ENCODE peak calls at places on chromosomes 7 and 10, in eight cellular contexts. One of them, this sample, is unnamed.

GRCh38 chr10:11170993-11171416 is 153.3 kb downstream of the CELF2 start:
- DNase-seq in mammary epithelial cell: no peak
- DNase-seq in dorsolateral prefrontal cortex: no peak
- DNase-seq in A549: no peak
- DNase-seq in skeletal muscle cell: no peak
- DNase-seq in NT2/D1: no peak
- DNase-seq in body of pancreas: no peak
- DNase-seq in lower lobe of right lung: no peak
- DNase-seq in this sample: no peak

GRCh38 chr7:55775051-55775420 is 87.5 kb downstream of the SEPTIN14 start:
- DNase-seq in mammary epithelial cell: no peak
- DNase-seq in dorsolateral prefrontal cortex: no peak
- DNase-seq in A549: no peak
- DNase-seq in skeletal muscle cell: no peak
- DNase-seq in NT2/D1: no peak
- DNase-seq in body of pancreas: no peak
- DNase-seq in lower lobe of right lung: no peak
- DNase-seq in this sample: no peak

GRCh38 chr7:37920619-37921339 is at the start of gene EPDR1:
- DNase-seq in mammary epithelial cell: peak
- DNase-seq in dorsolateral prefrontal cortex: peak
- DNase-seq in A549: peak
- DNase-seq in skeletal muscle cell: no peak
- DNase-seq in NT2/D1: peak
- DNase-seq in body of pancreas: peak
- DNase-seq in lower lobe of right lung: peak
- DNase-seq in this sample: no peak

GRCh38 chr10:95229724-95230627 is 35.9 kb downstream of the ACSM6 start:
- DNase-seq in mammary epithelial cell: peak
- DNase-seq in dorsolateral prefrontal cortex: no peak
- DNase-seq in A549: peak
- DNase-seq in skeletal muscle cell: peak
- DNase-seq in NT2/D1: no peak
- DNase-seq in body of pancreas: no peak
- DNase-seq in lower lobe of right lung: no peak
- DNase-seq in this sample: peak

GRCh38 chr7:16780586-16780985 is 24.2 kb downstream of the AGR2 start:
- DNase-seq in mammary epithelial cell: no peak
- DNase-seq in dorsolateral prefrontal cortex: no peak
- DNase-seq in A549: no peak
- DNase-seq in skeletal muscle cell: no peak
- DNase-seq in NT2/D1: no peak
- DNase-seq in body of pancreas: no peak
- DNase-seq in lower lobe of right lung: no peak
- DNase-seq in this sample: no peak

GRCh38 chr10:31204090-31204489 is 114.9 kb upstream of the ZEB1 start:
- DNase-seq in mammary epithelial cell: no peak
- DNase-seq in dorsolateral prefrontal cortex: no peak
- DNase-seq in A549: no peak
- DNase-seq in skeletal muscle cell: peak
- DNase-seq in NT2/D1: no peak
- DNase-seq in body of pancreas: no peak
- DNase-seq in lower lobe of right lung: no peak
- DNase-seq in this sample: peak

GRCh38 chr7:85033263-85033662 is 153.6 kb downstream of the SEMA3D start:
- DNase-seq in mammary epithelial cell: no peak
- DNase-seq in dorsolateral prefrontal cortex: no peak
- DNase-seq in A549: no peak
- DNase-seq in skeletal muscle cell: no peak
- DNase-seq in NT2/D1: no peak
- DNase-seq in body of pancreas: no peak
- DNase-seq in lower lobe of right lung: no peak
- DNase-seq in this sample: no peak

GRCh38 chr10:70820976-70821750 is 5.4 kb downstream of the SGPL1 start:
- DNase-seq in mammary epithelial cell: peak
- DNase-seq in dorsolateral prefrontal cortex: no peak
- DNase-seq in A549: no peak
- DNase-seq in skeletal muscle cell: no peak
- DNase-seq in NT2/D1: no peak
- DNase-seq in body of pancreas: no peak
- DNase-seq in lower lobe of right lung: no peak
- DNase-seq in this sample: no peak

GRCh38 chr10:133271521-133272300 is 5.0 kb downstream of the ADAM8 start:
- DNase-seq in mammary epithelial cell: no peak
- DNase-seq in dorsolateral prefrontal cortex: no peak
- DNase-seq in A549: no peak
- DNase-seq in skeletal muscle cell: no peak
- DNase-seq in NT2/D1: no peak
- DNase-seq in body of pancreas: no peak
- DNase-seq in lower lobe of right lung: no peak
- DNase-seq in this sample: no peak

GRCh38 chr10:43407148-43407575 is 1.8 kb downstream of the HNRNPF start:
- DNase-seq in mammary epithelial cell: peak
- DNase-seq in dorsolateral prefrontal cortex: no peak
- DNase-seq in A549: no peak
- DNase-seq in skeletal muscle cell: no peak
- DNase-seq in NT2/D1: no peak
- DNase-seq in body of pancreas: peak
- DNase-seq in lower lobe of right lung: peak
- DNase-seq in this sample: peak

GRCh38 chr7:55052081-55052480 is 33.3 kb downstream of the EGFR start:
- DNase-seq in mammary epithelial cell: peak
- DNase-seq in dorsolateral prefrontal cortex: no peak
- DNase-seq in A549: no peak
- DNase-seq in skeletal muscle cell: peak
- DNase-seq in NT2/D1: no peak
- DNase-seq in body of pancreas: no peak
- DNase-seq in lower lobe of right lung: no peak
- DNase-seq in this sample: peak

GRCh38 chr7:35004531-35005096 is 32.7 kb downstream of the DPY19L1 start:
- DNase-seq in mammary epithelial cell: no peak
- DNase-seq in dorsolateral prefrontal cortex: no peak
- DNase-seq in A549: peak
- DNase-seq in skeletal muscle cell: peak
- DNase-seq in NT2/D1: no peak
- DNase-seq in body of pancreas: no peak
- DNase-seq in lower lobe of right lung: no peak
- DNase-seq in this sample: no peak

GRCh38 chr10:110076559-110077318 is 69.0 kb downstream of the ADD3 start:
- DNase-seq in mammary epithelial cell: peak
- DNase-seq in dorsolateral prefrontal cortex: no peak
- DNase-seq in A549: no peak
- DNase-seq in skeletal muscle cell: peak
- DNase-seq in NT2/D1: no peak
- DNase-seq in body of pancreas: no peak
- DNase-seq in lower lobe of right lung: no peak
- DNase-seq in this sample: peak

GRCh38 chr10:110500515-110500905 is 2.8 kb downstream of the DUSP5 start:
- DNase-seq in mammary epithelial cell: peak
- DNase-seq in dorsolateral prefrontal cortex: no peak
- DNase-seq in A549: no peak
- DNase-seq in skeletal muscle cell: peak
- DNase-seq in NT2/D1: no peak
- DNase-seq in body of pancreas: no peak
- DNase-seq in lower lobe of right lung: no peak
- DNase-seq in this sample: peak

GRCh38 chr10:44971935-44972792 is 6.4 kb downstream of the DEPP1 start:
- DNase-seq in mammary epithelial cell: no peak
- DNase-seq in dorsolateral prefrontal cortex: no peak
- DNase-seq in A549: no peak
- DNase-seq in skeletal muscle cell: no peak
- DNase-seq in NT2/D1: no peak
- DNase-seq in body of pancreas: no peak
- DNase-seq in lower lobe of right lung: no peak
- DNase-seq in this sample: no peak

GRCh38 chr7:140640727-140641531 is at the start of gene DENND2A:
- DNase-seq in mammary epithelial cell: no peak
- DNase-seq in dorsolateral prefrontal cortex: peak
- DNase-seq in A549: no peak
- DNase-seq in skeletal muscle cell: no peak
- DNase-seq in NT2/D1: no peak
- DNase-seq in body of pancreas: peak
- DNase-seq in lower lobe of right lung: peak
- DNase-seq in this sample: peak
- H3K4me3 ChIP-seq in mammary epithelial cell: peak
- H3K4me3 ChIP-seq in dorsolateral prefrontal cortex: peak
- H3K4me3 ChIP-seq in A549: peak
- H3K4me3 ChIP-seq in skeletal muscle cell: peak
- H3K4me3 ChIP-seq in NT2/D1: peak
- H3K4me3 ChIP-seq in body of pancreas: no peak
- H3K4me3 ChIP-seq in lower lobe of right lung: peak
- H3K4me3 ChIP-seq in this sample: peak

GRCh38 chr10:119500796-119501195 is 41.7 kb downstream of the RGS10 start:
- DNase-seq in mammary epithelial cell: no peak
- DNase-seq in dorsolateral prefrontal cortex: no peak
- DNase-seq in A549: no peak
- DNase-seq in skeletal muscle cell: no peak
- DNase-seq in NT2/D1: no peak
- DNase-seq in body of pancreas: no peak
- DNase-seq in lower lobe of right lung: no peak
- DNase-seq in this sample: no peak

GRCh38 chr10:119502214-119502613 is 40.3 kb downstream of the RGS10 start:
- DNase-seq in mammary epithelial cell: no peak
- DNase-seq in dorsolateral prefrontal cortex: no peak
- DNase-seq in A549: no peak
- DNase-seq in skeletal muscle cell: no peak
- DNase-seq in NT2/D1: no peak
- DNase-seq in body of pancreas: peak
- DNase-seq in lower lobe of right lung: no peak
- DNase-seq in this sample: no peak

GRCh38 chr10:119502618-119503155 is 39.8 kb downstream of the RGS10 start:
- DNase-seq in mammary epithelial cell: no peak
- DNase-seq in dorsolateral prefrontal cortex: no peak
- DNase-seq in A549: no peak
- DNase-seq in skeletal muscle cell: no peak
- DNase-seq in NT2/D1: no peak
- DNase-seq in body of pancreas: no peak
- DNase-seq in lower lobe of right lung: no peak
- DNase-seq in this sample: no peak

GRCh38 chr10:119500138-119500795 is 42.3 kb downstream of the RGS10 start:
- DNase-seq in mammary epithelial cell: no peak
- DNase-seq in dorsolateral prefrontal cortex: no peak
- DNase-seq in A549: no peak
- DNase-seq in skeletal muscle cell: no peak
- DNase-seq in NT2/D1: no peak
- DNase-seq in body of pancreas: no peak
- DNase-seq in lower lobe of right lung: no peak
- DNase-seq in this sample: no peak

GRCh38 chr10:119501690-119502089 is 40.8 kb downstream of the RGS10 start:
- DNase-seq in mammary epithelial cell: no peak
- DNase-seq in dorsolateral prefrontal cortex: no peak
- DNase-seq in A549: no peak
- DNase-seq in skeletal muscle cell: no peak
- DNase-seq in NT2/D1: no peak
- DNase-seq in body of pancreas: no peak
- DNase-seq in lower lobe of right lung: no peak
- DNase-seq in this sample: no peak
- H3K4me3 ChIP-seq in mammary epithelial cell: no peak
- H3K4me3 ChIP-seq in dorsolateral prefrontal cortex: no peak
- H3K4me3 ChIP-seq in A549: no peak
- H3K4me3 ChIP-seq in skeletal muscle cell: no peak
- H3K4me3 ChIP-seq in NT2/D1: no peak
- H3K4me3 ChIP-seq in body of pancreas: no peak
- H3K4me3 ChIP-seq in lower lobe of right lung: no peak
- H3K4me3 ChIP-seq in this sample: no peak

DNA sequence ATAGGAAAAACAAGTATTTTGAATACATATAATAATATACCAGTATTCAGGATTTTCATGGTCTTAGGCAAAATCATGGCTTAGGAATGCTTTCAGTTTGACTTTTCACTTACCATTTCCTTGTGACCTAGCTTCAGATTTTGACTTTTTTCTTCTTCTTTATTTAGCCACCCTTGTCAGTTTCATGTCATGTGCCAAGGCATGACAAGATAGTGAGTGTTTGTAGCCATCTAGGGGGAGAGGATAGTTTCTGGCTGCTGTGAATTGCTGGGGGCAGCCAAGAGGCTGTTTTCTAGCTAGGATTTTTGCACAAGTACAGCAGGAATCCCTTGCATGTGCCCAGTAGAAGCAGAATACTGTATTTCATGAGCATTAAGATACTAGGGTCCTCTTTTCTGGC is 54.8 kb upstream of the FZD8 start:
- DNase-seq in mammary epithelial cell: no peak
- DNase-seq in dorsolateral prefrontal cortex: no peak
- DNase-seq in A549: no peak
- DNase-seq in skeletal muscle cell: no peak
- DNase-seq in NT2/D1: no peak
- DNase-seq in body of pancreas: no peak
- DNase-seq in lower lobe of right lung: no peak
- DNase-seq in this sample: no peak
- H3K4me3 ChIP-seq in mammary epithelial cell: no peak
- H3K4me3 ChIP-seq in dorsolateral prefrontal cortex: no peak
- H3K4me3 ChIP-seq in A549: no peak
- H3K4me3 ChIP-seq in skeletal muscle cell: no peak
- H3K4me3 ChIP-seq in NT2/D1: no peak
- H3K4me3 ChIP-seq in body of pancreas: no peak
- H3K4me3 ChIP-seq in lower lobe of right lung: no peak
- H3K4me3 ChIP-seq in this sample: no peak

GRCh38 chr7:131945948-131946525 is 389.6 kb upstream of the PODXL start:
- DNase-seq in mammary epithelial cell: no peak
- DNase-seq in dorsolateral prefrontal cortex: no peak
- DNase-seq in A549: no peak
- DNase-seq in skeletal muscle cell: no peak
- DNase-seq in NT2/D1: no peak
- DNase-seq in body of pancreas: no peak
- DNase-seq in lower lobe of right lung: no peak
- DNase-seq in this sample: no peak

GRCh38 chr7:131943616-131944015 is 387.2 kb upstream of the PODXL start:
- DNase-seq in mammary epithelial cell: no peak
- DNase-seq in dorsolateral prefrontal cortex: no peak
- DNase-seq in A549: no peak
- DNase-seq in skeletal muscle cell: no peak
- DNase-seq in NT2/D1: no peak
- DNase-seq in body of pancreas: no peak
- DNase-seq in lower lobe of right lung: no peak
- DNase-seq in this sample: no peak

GRCh38 chr7:131944556-131945069 is 388.2 kb upstream of the PODXL start:
- DNase-seq in mammary epithelial cell: no peak
- DNase-seq in dorsolateral prefrontal cortex: no peak
- DNase-seq in A549: no peak
- DNase-seq in skeletal muscle cell: no peak
- DNase-seq in NT2/D1: no peak
- DNase-seq in body of pancreas: no peak
- DNase-seq in lower lobe of right lung: no peak
- DNase-seq in this sample: no peak

GRCh38 chr7:131943211-131943610 is 386.8 kb upstream of the PODXL start:
- DNase-seq in mammary epithelial cell: no peak
- DNase-seq in dorsolateral prefrontal cortex: no peak
- DNase-seq in A549: no peak
- DNase-seq in skeletal muscle cell: no peak
- DNase-seq in NT2/D1: no peak
- DNase-seq in body of pancreas: no peak
- DNase-seq in lower lobe of right lung: no peak
- DNase-seq in this sample: no peak

DNA sequence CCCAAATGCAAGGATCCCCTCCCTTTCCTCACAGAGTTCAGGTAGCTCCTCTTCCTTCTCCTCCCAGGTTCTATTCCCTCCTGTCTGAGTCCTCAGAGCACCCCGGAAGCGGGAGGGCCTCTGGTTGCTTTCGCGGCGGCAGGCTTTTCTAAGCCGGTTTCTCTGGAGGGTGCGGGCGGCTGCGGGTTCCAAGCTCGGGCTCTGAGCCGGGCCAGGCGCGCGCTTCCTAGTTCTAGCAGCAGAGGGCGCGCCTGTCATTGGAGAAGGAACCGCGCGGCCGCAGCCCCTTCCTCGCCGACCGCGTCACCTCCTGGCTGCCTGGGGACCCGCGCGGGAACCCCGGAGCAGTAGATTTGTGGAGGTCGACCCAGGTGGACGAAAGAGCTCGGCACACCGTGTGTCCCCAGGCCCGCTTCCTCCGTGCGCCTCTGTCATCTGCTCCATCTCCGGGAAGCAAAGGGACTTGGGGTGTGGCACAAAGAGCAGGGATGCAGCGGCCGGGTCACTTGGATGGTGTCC is 388.9 kb upstream of the PODXL start:
- DNase-seq in mammary epithelial cell: peak
- DNase-seq in dorsolateral prefrontal cortex: peak
- DNase-seq in A549: peak
- DNase-seq in skeletal muscle cell: no peak
- DNase-seq in NT2/D1: peak
- DNase-seq in body of pancreas: peak
- DNase-seq in lower lobe of right lung: peak
- DNase-seq in this sample: peak
- H3K4me3 ChIP-seq in mammary epithelial cell: no peak
- H3K4me3 ChIP-seq in dorsolateral prefrontal cortex: peak
- H3K4me3 ChIP-seq in A549: peak
- H3K4me3 ChIP-seq in skeletal muscle cell: peak
- H3K4me3 ChIP-seq in NT2/D1: no peak
- H3K4me3 ChIP-seq in body of pancreas: no peak
- H3K4me3 ChIP-seq in lower lobe of right lung: peak
- H3K4me3 ChIP-seq in this sample: no peak